ENCODE peak calls at places on chromosomes 7 and 10, in eight cellular contexts. D is fibroblast of pulmonary artery, S is psoas muscle, B is foreskin fibroblast, K is omental fat pad, V is cardiac muscle cell, U is heart left ventricle, I is hepatocyte. J is an unnamed sample.

GRCh38 chr10:14569274-14570060 is 205.2 kb downstream of the FAM107B start:
- DNase-seq in D (no peak), S (no peak), B (no peak), K (no peak), V (no peak), U (no peak), I (no peak), J (no peak)

GRCh38 chr7:82410461-82410860 is 33.1 kb downstream of the CACNA2D1 start:
- DNase-seq in D (no peak), S (peak), B (no peak), K (no peak), V (no peak), U (no peak), I (no peak), J (no peak)

GRCh38 chr7:131600578-131600977 is 44.1 kb upstream of the PODXL start:
- DNase-seq in D (peak), S (no peak), B (no peak), K (no peak), V (no peak), U (no peak), I (no peak), J (no peak)

GRCh38 chr10:59628456-59628855 is 81.2 kb downstream of the SLC16A9 start:
- DNase-seq in D (no peak), S (no peak), B (no peak), K (no peak), V (no peak), U (no peak), I (no peak), J (no peak)

GRCh38 chr7:87445897-87446296 is 29.6 kb downstream of the ABCB4 start:
- DNase-seq in D (no peak), S (no peak), B (no peak), K (no peak), V (no peak), U (no peak), I (no peak), J (no peak)

GRCh38 chr7:48360574-48360973 is 189.3 kb downstream of the ABCA13 start:
- DNase-seq in D (no peak), S (no peak), B (no peak), K (no peak), V (no peak), U (no peak), I (no peak), J (no peak)

GRCh38 chr7:40455485-40455884 is 320.7 kb downstream of the SUGCT start:
- DNase-seq in D (peak), S (no peak), B (no peak), K (no peak), V (peak), U (no peak), I (no peak), J (peak)

GRCh38 chr7:54858008-54858692 is 99.1 kb upstream of the SEC61G start:
- DNase-seq in D (no peak), S (no peak), B (no peak), K (no peak), V (no peak), U (no peak), I (no peak), J (peak)

GRCh38 chr10:77151395-77151794 is 486.2 kb downstream of the KCNMA1 start:
- DNase-seq in D (no peak), S (no peak), B (no peak), K (no peak), V (no peak), U (no peak), I (no peak), J (no peak)

GRCh38 chr7:111682576-111683372 is 120.5 kb upstream of the IMMP2L start:
- DNase-seq in D (no peak), S (no peak), B (no peak), K (no peak), V (no peak), U (no peak), I (no peak), J (no peak)

GRCh38 chr10:75211007-75211735 is 575 bp downstream of the VDAC2 start:
- DNase-seq in D (peak), S (no peak), B (peak), K (no peak), V (peak), U (no peak), I (peak), J (peak)

GRCh38 chr10:6669269-6669859 is 89.3 kb upstream of the PRKCQ start:
- DNase-seq in D (peak), S (no peak), B (peak), K (no peak), V (peak), U (no peak), I (peak), J (peak)

GRCh38 chr10:124193309-124193696 is 99.9 kb upstream of the CHST15 start:
- DNase-seq in D (no peak), S (no peak), B (no peak), K (no peak), V (no peak), U (no peak), I (no peak), J (no peak)

GRCh38 chr10:73771722-73772279 is 10.0 kb upstream of the CHCHD1 start:
- DNase-seq in D (peak), S (peak), B (peak), K (peak), V (peak), U (peak), I (peak), J (no peak)

GRCh38 chr7:12031638-12032037 is 179.5 kb upstream of the TMEM106B start:
- DNase-seq in D (peak), S (no peak), B (no peak), K (no peak), V (peak), U (no peak), I (peak), J (peak)

GRCh38 chr10:49070701-49071100 is 44.6 kb downstream of the VSTM4 start:
- DNase-seq in D (no peak), S (no peak), B (no peak), K (no peak), V (no peak), U (no peak), I (no peak), J (no peak)

GRCh38 chr7:2117681-2118045 is 115.1 kb downstream of the MAD1L1 start:
- DNase-seq in D (no peak), S (no peak), B (no peak), K (no peak), V (no peak), U (no peak), I (no peak), J (no peak)

GRCh38 chr10:122342293-122343134 is 32.0 kb upstream of the PLEKHA1 start:
- DNase-seq in D (peak), S (no peak), B (peak), K (no peak), V (peak), U (no peak), I (peak), J (peak)

GRCh38 chr7:135929249-135929648 is 47.9 kb downstream of the MTPN start:
- DNase-seq in D (peak), S (no peak), B (no peak), K (no peak), V (peak), U (no peak), I (peak), J (no peak)

GRCh38 chr7:27351137-27351536 is 108.5 kb downstream of the EVX1 start:
- DNase-seq in D (no peak), S (no peak), B (no peak), K (no peak), V (no peak), U (no peak), I (no peak), J (no peak)

GRCh38 chr10:112202561-112203241 is 19.1 kb upstream of the GPAM start:
- DNase-seq in D (no peak), S (no peak), B (no peak), K (no peak), V (no peak), U (no peak), I (no peak), J (peak)

GRCh38 chr7:103857435-103857834 is 132.0 kb downstream of the RELN start:
- DNase-seq in D (no peak), S (no peak), B (no peak), K (no peak), V (no peak), U (no peak), I (no peak), J (no peak)

GRCh38 chr10:96017227-96017687 is 26.1 kb upstream of the CCNJ start:
- DNase-seq in D (peak), S (no peak), B (peak), K (no peak), V (peak), U (no peak), I (peak), J (peak)

GRCh38 chr10:60089095-60089494 is 182.7 kb upstream of the CCDC6 start:
- DNase-seq in D (peak), S (no peak), B (peak), K (no peak), V (peak), U (no peak), I (peak), J (peak)

GRCh38 chr10:15433850-15434537 is 62.9 kb upstream of the FAM171A1 start:
- DNase-seq in D (peak), S (no peak), B (peak), K (no peak), V (peak), U (no peak), I (peak), J (peak)

GRCh38 chr10:132592790-132593788 is 55.5 kb downstream of the INPP5A start:
- DNase-seq in D (no peak), S (no peak), B (no peak), K (no peak), V (no peak), U (peak), I (no peak), J (no peak)

GRCh38 chr10:122197823-122198222 is 73.3 kb upstream of the BTBD16 start:
- DNase-seq in D (no peak), S (no peak), B (no peak), K (no peak), V (no peak), U (no peak), I (no peak), J (peak)

GRCh38 chr7:150458756-150459155 is 8.3 kb downstream of the GIMAP8 start:
- DNase-seq in D (no peak), S (no peak), B (no peak), K (no peak), V (no peak), U (no peak), I (no peak), J (no peak)

GRCh38 chr10:63264852-63265617 is 131.9 kb downstream of the NRBF2 start:
- DNase-seq in D (peak), S (no peak), B (peak), K (no peak), V (peak), U (no peak), I (peak), J (peak)

GRCh38 chr10:32445036-32445435 is 904 bp upstream of the CCDC7 start:
- DNase-seq in D (no peak), S (no peak), B (no peak), K (no peak), V (peak), U (no peak), I (no peak), J (no peak)

GRCh38 chr7:100132697-100133137 is 6.0 kb downstream of the MBLAC1 start:
- DNase-seq in D (peak), S (no peak), B (peak), K (no peak), V (peak), U (no peak), I (peak), J (peak)

GRCh38 chr7:105641236-105641810 is 60.0 kb upstream of the EFCAB10 start:
- DNase-seq in D (no peak), S (no peak), B (no peak), K (no peak), V (no peak), U (no peak), I (no peak), J (no peak)

GRCh38 chr10:17633353-17633752 is 10.6 kb upstream of the STAM start:
- DNase-seq in D (no peak), S (no peak), B (no peak), K (no peak), V (no peak), U (no peak), I (no peak), J (no peak)

GRCh38 chr7:87152112-87152896 is at the start of gene DMTF1:
- DNase-seq in D (peak), S (peak), B (peak), K (peak), V (peak), U (peak), I (peak), J (peak)

GRCh38 chr10:13346280-13346819 is 1.7 kb downstream of the SEPHS1 start:
- DNase-seq in D (peak), S (no peak), B (peak), K (no peak), V (peak), U (no peak), I (peak), J (peak)

GRCh38 chr7:18995270-18995671 is 122.2 kb downstream of the TWIST1 start:
- DNase-seq in D (no peak), S (no peak), B (no peak), K (no peak), V (no peak), U (no peak), I (no peak), J (no peak)

GRCh38 chr10:105844653-105845052 is 1203.6 kb downstream of the SORCS3 start:
- DNase-seq in D (no peak), S (no peak), B (no peak), K (no peak), V (no peak), U (no peak), I (no peak), J (no peak)

DNA sequence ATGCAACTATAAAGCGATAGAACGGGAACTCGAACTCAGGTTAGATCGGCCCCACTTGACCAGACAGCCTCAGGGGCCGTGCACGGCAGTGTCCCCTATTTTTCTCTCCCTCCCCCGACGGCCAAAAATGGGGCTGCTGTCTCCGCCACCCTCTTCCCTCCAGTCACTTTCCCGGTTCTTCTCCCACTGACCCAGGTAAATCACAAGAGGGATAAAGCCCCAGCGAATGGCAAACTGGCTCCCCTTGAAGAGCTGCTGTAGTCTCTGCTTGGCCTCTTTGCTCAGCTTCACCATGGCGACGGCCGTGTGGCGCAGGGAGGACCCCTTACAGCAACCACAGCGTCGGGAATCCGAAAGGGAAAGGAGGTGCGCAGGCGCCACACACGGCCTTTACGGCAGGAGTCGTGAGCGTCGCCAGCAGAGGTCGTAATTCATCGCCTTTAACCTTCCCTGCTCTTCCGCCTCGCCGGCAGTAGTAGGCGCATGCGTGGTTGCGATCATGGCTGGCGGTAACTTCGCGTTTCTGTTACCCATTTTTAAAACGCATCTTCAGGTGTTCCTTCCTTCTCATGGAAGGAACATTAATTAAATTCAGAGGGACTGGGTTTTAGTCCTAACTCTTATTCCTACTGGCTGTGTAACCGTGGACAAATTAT is at the start of gene TOMM7:
- DNase-seq in D (peak), S (peak), B (peak), K (peak), V (peak), U (peak), I (peak), J (peak)
- TF ChIP-seq CTCF in D (no peak), S (peak), B (no peak), K (no peak), V (peak), U (peak), I (no peak), J (no peak)

GRCh38 chr10:119367841-119368549 is 160.6 kb downstream of the GRK5 start:
- DNase-seq in D (no peak), S (no peak), B (no peak), K (no peak), V (no peak), U (no peak), I (no peak), J (no peak)

GRCh38 chr10:119370972-119371703 is 163.8 kb downstream of the GRK5 start:
- DNase-seq in D (peak), S (peak), B (peak), K (no peak), V (peak), U (peak), I (no peak), J (peak)

GRCh38 chr10:119368991-119369869 is 161.9 kb downstream of the GRK5 start:
- DNase-seq in D (no peak), S (no peak), B (no peak), K (no peak), V (no peak), U (no peak), I (no peak), J (no peak)

GRCh38 chr10:119370046-119370770 is 162.8 kb downstream of the GRK5 start:
- DNase-seq in D (peak), S (peak), B (peak), K (no peak), V (peak), U (no peak), I (peak), J (no peak)

GRCh38 chr10:119368581-119368980 is 161.2 kb downstream of the GRK5 start:
- DNase-seq in D (no peak), S (no peak), B (no peak), K (no peak), V (no peak), U (no peak), I (no peak), J (no peak)
- TF ChIP-seq CTCF in D (no peak), S (no peak), B (no peak), K (no peak), V (no peak), U (no peak), I (no peak), J (no peak)

GRCh38 chr10:22573820-22574569 is 140.4 kb downstream of the PIP4K2A start:
- DNase-seq in D (peak), S (no peak), B (peak), K (no peak), V (peak), U (no peak), I (no peak), J (peak)
- TF ChIP-seq CTCF in D (peak), S (no peak), B (peak), K (no peak), V (peak), U (peak), I (peak), J (peak)

DNA sequence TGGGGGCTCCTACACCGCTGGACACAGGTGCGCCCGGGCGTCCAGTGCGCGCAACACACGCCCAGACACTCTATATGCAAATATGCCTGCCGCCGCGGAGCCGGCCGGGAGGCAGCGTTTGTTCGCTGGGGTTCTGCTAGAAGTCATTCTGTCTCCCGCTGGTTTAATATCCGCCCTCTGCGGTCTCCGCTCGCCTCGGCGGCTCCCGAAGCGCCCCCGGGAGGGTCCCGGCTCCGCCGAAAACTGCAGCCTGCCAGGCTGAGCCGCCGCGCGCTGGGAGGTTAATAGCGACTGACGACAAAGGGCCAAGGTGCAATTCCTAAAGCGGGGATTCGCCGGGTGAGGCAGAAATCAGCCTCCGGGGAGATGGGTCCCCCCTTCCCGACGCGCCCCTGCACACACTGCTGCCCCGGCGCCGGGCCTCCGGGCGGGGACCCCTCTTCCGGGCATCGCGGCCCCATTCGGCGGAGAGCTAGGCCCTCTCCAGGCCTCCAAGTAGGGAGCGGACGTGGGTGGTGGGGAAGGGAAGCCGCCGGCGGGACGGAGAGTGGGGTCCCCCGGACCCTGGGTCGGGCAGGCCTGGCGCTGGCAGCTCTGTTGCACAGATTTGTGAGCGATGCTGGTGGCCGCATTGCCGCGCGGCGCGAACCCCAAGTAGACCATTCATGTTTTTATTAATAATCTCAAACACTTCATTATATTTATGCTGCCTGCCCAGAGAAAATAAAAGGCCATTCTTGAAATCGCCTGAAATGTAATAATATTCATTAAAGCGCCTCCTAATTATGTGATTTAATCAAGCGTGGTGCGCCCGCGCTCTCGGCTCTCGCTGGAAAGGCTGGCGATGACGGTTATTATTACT is 9.1 kb downstream of the EN2 start:
- DNase-seq in D (no peak), S (no peak), B (no peak), K (no peak), V (no peak), U (no peak), I (no peak), J (no peak)
- TF ChIP-seq CTCF in D (no peak), S (no peak), B (no peak), K (no peak), V (no peak), U (no peak), I (no peak), J (no peak)

GRCh38 chr7:14698239-14698638 is 204.3 kb downstream of the DGKB start:
- DNase-seq in D (peak), S (no peak), B (no peak), K (no peak), V (peak), U (no peak), I (no peak), J (no peak)
- TF ChIP-seq CTCF in D (peak), S (no peak), B (no peak), K (no peak), V (peak), U (no peak), I (peak), J (peak)

DNA sequence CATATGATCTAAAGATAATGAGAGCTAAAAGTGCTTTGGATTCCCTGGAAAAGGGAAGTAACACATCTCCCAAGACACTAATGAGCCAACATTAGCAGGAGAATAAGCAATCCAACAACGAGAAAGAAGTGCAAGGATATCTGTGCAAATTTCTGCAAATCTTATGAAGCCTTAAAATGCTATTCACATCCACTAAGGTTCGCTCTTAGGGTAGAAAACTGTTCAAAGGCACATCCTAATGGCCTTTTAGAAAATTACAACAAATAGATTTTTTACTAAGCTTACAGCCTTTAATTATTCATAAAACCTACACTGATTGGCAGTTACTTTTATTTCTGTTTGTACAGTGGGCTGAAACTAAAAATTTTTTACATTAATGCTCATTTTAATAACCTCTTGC is 100.3 kb downstream of the RAPGEF5 start:
- DNase-seq in D (no peak), S (no peak), B (no peak), K (no peak), V (peak), U (no peak), I (no peak), J (no peak)
- TF ChIP-seq CTCF in D (no peak), S (peak), B (no peak), K (no peak), V (no peak), U (peak), I (no peak), J (no peak)